ENCODE peak calls at places on chromosomes 4 and X, in five cellular contexts. S, B, O, J and L are unnamed samples.

GRCh38 chr4:88600129-88600849 is 8.0 kb downstream of the HERC3 start:
- DNase-seq in S (peak; percentile 90), B (no peak), O (peak; percentile 94), J (no peak), L (peak; percentile 43)

GRCh38 chrX:106247162-106247561 is 79.1 kb downstream of the PWWP3B start:
- DNase-seq in S (no peak), B (no peak), O (peak; percentile 44), J (no peak), L (no peak)

GRCh38 chrX:47573334-47574095 is 8.7 kb upstream of the TIMP1 start:
- DNase-seq in S (no peak), B (peak; percentile 70), O (peak; percentile 39), J (no peak), L (peak; percentile 69)

GRCh38 chrX:134736351-134736750 is 78.1 kb upstream of the PLAC1 start:
- DNase-seq in S (no peak), B (no peak), O (no peak), J (no peak), L (no peak)

GRCh38 chr4:23483320-23483958 is 406.4 kb downstream of the PPARGC1A start:
- DNase-seq in S (no peak), B (no peak), O (no peak), J (no peak), L (no peak)

GRCh38 chrX:132267392-132267791 is 48.1 kb upstream of the RAP2C start:
- DNase-seq in S (no peak), B (no peak), O (no peak), J (no peak), L (no peak)

GRCh38 chr4:61638600-61638999 is 438.5 kb downstream of the ADGRL3 start:
- DNase-seq in S (peak; percentile 71), B (no peak), O (peak; percentile 76), J (no peak), L (no peak)

GRCh38 chrX:154987940-154988339 is 34.6 kb downstream of the F8 start:
- DNase-seq in S (no peak), B (no peak), O (no peak), J (peak; percentile 16), L (no peak)

GRCh38 chr4:1032861-1033260 is 21.4 kb downstream of the FGFRL1 start:
- DNase-seq in S (no peak), B (no peak), O (no peak), J (no peak), L (no peak)

GRCh38 chr4:86359944-86360478 is at the start of gene MAPK10:
- DNase-seq in S (peak; percentile 94), B (peak; percentile 31), O (peak; percentile 95), J (peak; percentile 37), L (peak; percentile 38)

GRCh38 chr4:105140684-105141490 is 5.8 kb upstream of the TET2 start:
- DNase-seq in S (no peak), B (peak; percentile 62), O (peak; percentile 51), J (peak; percentile 41), L (no peak)